ENCODE peak calls at places on chromosomes 12 and 14, in seven cellular contexts. Q is right atrium auricular region, Z is GM23248, E is transverse colon, V is aorta, Y is suprapubic skin, T is heart right ventricle. J is an unnamed sample. For H3K27me3 and H3K4me1, the result is how much of the 10 kb centered on the place peaks cover.

GRCh38 chr12:22658214-22658613 is 33.2 kb downstream of the ETNK1 start:
- DNase-seq in E (no peak), Y (no peak), Q (no peak), Z (peak), V (no peak), T (no peak), J (no peak)

GRCh38 chr12:124809391-124809790 is 54.3 kb downstream of the SCARB1 start:
- DNase-seq in Q (no peak), T (no peak), V (no peak), Y (no peak), E (no peak), Z (no peak), J (no peak)

GRCh38 chr12:92378682-92379479 is 233.2 kb upstream of the BTG1 start:
- DNase-seq in T (no peak), Q (no peak), Z (no peak), E (no peak), Y (no peak), V (no peak), J (no peak)

GRCh38 chr12:54159140-54159539 is 29.6 kb downstream of the SMUG1 start:
- DNase-seq in V (no peak), T (no peak), Q (no peak), E (no peak), Z (peak), Y (no peak), J (no peak)

GRCh38 chr14:67187210-67187609 is 2.0 kb upstream of the GARIN2 start:
- DNase-seq in V (no peak), Q (no peak), Y (no peak), E (no peak), Z (peak), T (no peak), J (no peak)

GRCh38 chr14:57462551-57462950 is 31.1 kb downstream of the CCDC198 start:
- DNase-seq in Q (no peak), Z (no peak), T (no peak), E (no peak), Y (no peak), V (no peak), J (no peak)

GRCh38 chr12:12818693-12819092 is 5.5 kb downstream of the DDX47 start:
- DNase-seq in Y (no peak), Q (no peak), V (no peak), Z (no peak), E (no peak), T (no peak), J (no peak)

GRCh38 chr12:6766651-6767300 is 613 bp downstream of the PTMS start:
- DNase-seq in Y (peak), Q (peak), T (peak), Z (peak), V (peak), E (peak), J (peak)

GRCh38 chr14:28755930-28756895 is 10.4 kb upstream of the FOXG1 start:
- DNase-seq in E (no peak), Z (no peak), V (no peak), T (no peak), Q (no peak), Y (no peak), J (no peak)
- H3K27me3 ChIP-seq in E (half or more), Z (half or more), V (under half), T (half or more), Q (under half), Y (half or more), J (half or more)

DNA sequence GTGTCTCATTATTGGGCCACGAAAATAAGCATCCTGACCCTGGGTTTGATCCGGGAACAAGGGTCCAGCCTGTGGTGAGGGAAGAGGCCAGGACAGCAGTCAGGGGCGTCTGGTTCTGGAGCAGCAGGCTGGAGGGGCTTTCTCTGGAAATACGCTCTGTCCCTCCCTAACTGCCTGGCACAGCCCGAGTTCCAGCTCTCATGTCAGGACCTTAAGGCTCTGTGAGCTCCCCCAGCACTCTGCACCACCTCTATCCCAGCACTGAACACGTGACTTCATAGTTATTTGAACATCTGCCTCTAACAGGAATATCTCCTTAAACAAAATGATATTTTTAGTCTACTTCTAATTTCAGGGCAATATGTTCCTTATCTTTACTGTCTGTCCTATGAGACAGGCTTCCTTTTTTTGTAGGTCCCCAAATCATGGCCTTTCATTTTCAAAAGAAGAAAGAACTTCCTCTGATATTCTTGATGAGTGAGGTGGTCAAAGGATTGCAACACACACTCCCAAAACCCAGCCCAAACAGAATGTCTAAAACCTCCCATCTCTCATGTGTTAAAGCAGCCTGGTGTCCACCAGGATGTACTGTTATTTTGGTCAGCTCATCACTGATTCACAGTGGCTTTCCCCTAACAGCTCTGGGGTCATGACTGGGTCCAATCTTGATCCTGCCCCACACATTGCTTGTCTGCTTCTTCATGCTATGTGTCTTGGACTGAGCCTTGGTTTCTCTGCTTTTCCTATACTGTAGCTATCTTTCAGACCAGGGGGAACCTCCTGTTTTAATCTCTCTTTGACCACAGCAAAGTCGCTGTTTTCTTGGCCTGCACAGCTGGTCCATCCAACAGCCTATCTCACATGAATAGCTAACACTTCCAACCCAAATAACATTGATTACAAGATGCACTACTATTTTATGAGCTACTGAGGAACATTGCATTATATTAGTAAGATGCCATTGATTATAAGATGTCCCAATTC is 9.8 kb downstream of the AQP6 start:
- DNase-seq in T (no peak), Q (no peak), V (no peak), E (no peak), Z (peak), Y (no peak), J (no peak)
- H3K4me1 ChIP-seq in T (under half), Q (under half), V (under half), E (under half), Z (under half), Y (under half), J (under half)

DNA sequence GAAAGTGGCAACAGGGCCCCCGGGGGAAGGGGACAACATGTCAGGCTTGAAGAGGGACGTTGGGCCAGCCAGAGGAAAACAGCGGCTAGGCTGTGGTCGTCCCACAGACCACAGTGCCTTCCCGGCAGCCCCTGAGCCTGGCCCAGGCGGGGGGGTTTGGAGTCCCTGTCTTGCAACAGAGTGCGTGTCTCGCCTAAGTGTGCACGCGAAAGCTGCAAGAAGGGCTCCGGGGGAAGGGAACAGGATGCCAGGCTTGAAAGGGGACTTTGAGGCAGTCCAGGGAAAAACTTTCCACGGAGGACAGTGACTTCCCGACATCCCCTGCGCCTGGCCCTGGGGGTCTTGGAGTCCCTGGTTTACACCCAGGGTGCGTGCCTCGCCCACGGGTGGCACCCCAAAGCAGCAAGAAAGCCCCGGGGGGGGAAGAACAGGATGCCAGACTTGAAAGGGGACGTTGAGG is 157.5 kb upstream of the ALG10B start:
- DNase-seq in Z (no peak), V (peak), Q (peak), E (no peak), T (no peak), Y (no peak), J (no peak)
- H3K27me3 ChIP-seq in Z (under half), V (under half), Q (under half), E (under half), T (under half), Y (under half), J (under half)

DNA sequence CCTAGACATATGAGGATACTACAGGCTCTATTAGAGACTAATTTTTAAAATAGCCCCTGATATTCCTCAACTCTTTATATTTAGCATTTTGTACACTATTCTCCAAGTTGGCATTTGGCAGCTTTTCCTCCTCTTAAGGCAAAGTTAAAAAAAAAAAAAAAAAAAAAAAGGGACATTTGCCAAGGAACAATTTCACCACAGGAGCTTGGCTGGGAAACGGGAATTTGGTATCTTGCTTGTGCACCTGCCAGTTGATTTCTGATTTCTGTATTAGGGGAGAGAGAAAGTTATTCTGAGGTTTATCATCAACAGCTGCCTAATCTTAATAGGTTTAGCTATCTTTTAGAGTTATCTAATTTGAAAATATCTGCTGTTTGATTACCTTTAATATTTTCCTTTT is 87.2 kb downstream of the CAND1 start:
- DNase-seq in E (no peak), Q (no peak), Y (no peak), V (no peak), Z (no peak), T (no peak), J (no peak)
- H3K4me1 ChIP-seq in E (under half), Q (under half), Y (under half), V (under half), Z (under half), T (under half), J (under half)

GRCh38 chr14:94058674-94059138 is 22.3 kb downstream of the DDX24 start:
- DNase-seq in T (no peak), V (no peak), Z (no peak), Y (no peak), E (no peak), Q (no peak), J (no peak)
- H3K27me3 ChIP-seq in T (under half), V (under half), Z (under half), Y (under half), E (under half), Q (under half), J (under half)

GRCh38 chr12:19970116-19970515 is 398.2 kb upstream of the PDE3A start:
- DNase-seq in Z (peak), V (no peak), T (no peak), E (no peak), Q (no peak), Y (no peak), J (no peak)
- H3K4me1 ChIP-seq in Z (under half), V (under half), T (under half), E (under half), Q (under half), Y (under half), J (under half)

GRCh38 chr14:58464652-58465051 is 37.1 kb downstream of the KIAA0586 start:
- DNase-seq in Q (no peak), Y (no peak), E (no peak), V (no peak), Z (no peak), T (no peak), J (no peak)

GRCh38 chr14:58460772-58461171 is 33.3 kb downstream of the KIAA0586 start:
- DNase-seq in E (no peak), Q (no peak), V (no peak), T (no peak), Z (no peak), Y (no peak), J (no peak)

GRCh38 chr14:58466459-58466858 is 38.9 kb downstream of the KIAA0586 start:
- DNase-seq in Z (no peak), Q (no peak), V (no peak), Y (no peak), T (no peak), E (no peak), J (no peak)

GRCh38 chr14:58465425-58465824 is 37.9 kb downstream of the KIAA0586 start:
- DNase-seq in Z (peak), T (no peak), V (no peak), Q (no peak), Y (no peak), E (no peak), J (no peak)

DNA sequence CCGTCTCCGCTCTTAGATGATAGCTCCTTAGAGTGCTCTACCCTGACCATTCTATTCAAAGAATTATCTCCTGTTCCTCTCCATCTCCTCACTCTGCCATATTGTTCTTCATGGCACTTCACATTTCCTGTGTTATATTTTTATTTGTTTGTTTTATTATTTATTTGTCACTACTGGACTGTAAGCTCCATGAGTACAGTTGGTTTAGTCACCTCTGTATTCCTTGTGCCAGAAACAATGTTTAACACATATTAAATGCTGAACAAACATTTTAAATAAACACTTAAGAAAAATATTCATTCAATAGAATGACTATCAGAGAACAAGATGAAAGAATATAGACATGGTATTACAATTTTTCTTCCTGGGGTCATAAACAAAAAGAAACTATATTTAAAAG is 35.6 kb downstream of the KIAA0586 start:
- DNase-seq in Q (no peak), Z (no peak), V (no peak), E (no peak), T (no peak), Y (no peak), J (no peak)
- H3K27me3 ChIP-seq in Q (under half), Z (under half), V (under half), E (under half), T (under half), Y (under half), J (under half)

GRCh38 chr14:49637534-49638078 is 2.6 kb upstream of the DNAAF2 start:
- DNase-seq in V (no peak), Z (no peak), Y (no peak), E (no peak), Q (no peak), T (no peak), J (no peak)

GRCh38 chr14:49633650-49634546 is 1.1 kb downstream of the DNAAF2 start:
- DNase-seq in Z (peak), Y (peak), Q (peak), E (peak), T (peak), V (peak), J (peak)

GRCh38 chr14:49636866-49637265 is 1.8 kb upstream of the DNAAF2 start:
- DNase-seq in V (no peak), Y (no peak), Z (peak), E (no peak), T (no peak), Q (no peak), J (no peak)

GRCh38 chr14:49634547-49635334 is at the start of gene DNAAF2:
- DNase-seq in Y (peak), E (peak), V (peak), Z (peak), T (peak), Q (peak), J (peak)
- H3K4me1 ChIP-seq in Y (under half), E (under half), V (under half), Z (under half), T (under half), Q (under half), J (under half)

DNA sequence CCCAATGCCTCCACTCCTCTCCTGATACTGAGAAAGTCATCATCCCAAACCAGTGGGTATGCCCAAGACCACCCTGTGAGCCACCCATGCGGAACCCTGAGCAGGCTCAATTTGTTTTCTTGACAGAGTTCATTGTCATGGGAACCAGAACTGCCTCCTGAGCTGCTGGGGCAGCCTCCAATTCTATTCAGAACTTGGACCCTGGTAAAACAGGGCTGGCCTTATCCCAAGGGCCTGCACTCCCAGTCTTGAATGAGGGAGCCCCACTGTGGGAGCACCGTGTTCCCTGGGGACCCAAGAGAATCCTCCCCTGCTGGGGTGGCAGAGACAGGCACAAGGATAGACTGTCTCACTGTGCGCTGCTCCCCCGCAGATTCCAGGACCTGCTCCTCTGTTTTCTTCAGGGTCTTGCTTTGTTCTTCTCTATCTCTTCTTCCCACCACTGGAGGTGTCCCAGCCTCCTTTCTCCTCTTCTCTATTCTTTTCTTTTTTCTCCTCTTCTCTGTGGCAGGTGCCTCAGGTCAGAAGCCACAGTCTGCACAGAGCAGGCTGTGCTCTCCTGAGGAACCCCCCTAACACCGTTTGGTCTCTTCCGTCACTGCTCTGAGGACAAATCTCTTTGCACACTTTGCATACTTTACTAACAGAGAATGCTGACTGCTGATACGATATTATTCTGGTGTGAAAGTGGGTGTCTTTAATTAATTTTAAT is 31.3 kb upstream of the CHPT1 start:
- DNase-seq in Z (no peak), Q (no peak), E (no peak), Y (no peak), T (no peak), V (no peak), J (no peak)
- H3K27me3 ChIP-seq in Z (under half), Q (under half), E (under half), Y (under half), T (under half), V (under half), J (under half)

GRCh38 chr14:20434701-20435453 is 1.1 kb downstream of the KLHL33 start:
- DNase-seq in Y (no peak), V (peak), E (peak), Z (no peak), T (peak), Q (peak), J (no peak)

GRCh38 chr14:20428010-20428365 is 8.0 kb downstream of the KLHL33 start:
- DNase-seq in Y (no peak), V (no peak), T (no peak), Q (no peak), E (no peak), Z (no peak), J (no peak)

GRCh38 chr14:20428802-20429201 is 7.2 kb downstream of the KLHL33 start:
- DNase-seq in E (no peak), V (no peak), Z (no peak), Q (no peak), T (no peak), Y (no peak), J (no peak)

GRCh38 chr14:20427231-20428009 is 8.5 kb downstream of the KLHL33 start:
- DNase-seq in T (no peak), Q (no peak), V (no peak), Y (no peak), E (no peak), Z (peak), J (no peak)

DNA sequence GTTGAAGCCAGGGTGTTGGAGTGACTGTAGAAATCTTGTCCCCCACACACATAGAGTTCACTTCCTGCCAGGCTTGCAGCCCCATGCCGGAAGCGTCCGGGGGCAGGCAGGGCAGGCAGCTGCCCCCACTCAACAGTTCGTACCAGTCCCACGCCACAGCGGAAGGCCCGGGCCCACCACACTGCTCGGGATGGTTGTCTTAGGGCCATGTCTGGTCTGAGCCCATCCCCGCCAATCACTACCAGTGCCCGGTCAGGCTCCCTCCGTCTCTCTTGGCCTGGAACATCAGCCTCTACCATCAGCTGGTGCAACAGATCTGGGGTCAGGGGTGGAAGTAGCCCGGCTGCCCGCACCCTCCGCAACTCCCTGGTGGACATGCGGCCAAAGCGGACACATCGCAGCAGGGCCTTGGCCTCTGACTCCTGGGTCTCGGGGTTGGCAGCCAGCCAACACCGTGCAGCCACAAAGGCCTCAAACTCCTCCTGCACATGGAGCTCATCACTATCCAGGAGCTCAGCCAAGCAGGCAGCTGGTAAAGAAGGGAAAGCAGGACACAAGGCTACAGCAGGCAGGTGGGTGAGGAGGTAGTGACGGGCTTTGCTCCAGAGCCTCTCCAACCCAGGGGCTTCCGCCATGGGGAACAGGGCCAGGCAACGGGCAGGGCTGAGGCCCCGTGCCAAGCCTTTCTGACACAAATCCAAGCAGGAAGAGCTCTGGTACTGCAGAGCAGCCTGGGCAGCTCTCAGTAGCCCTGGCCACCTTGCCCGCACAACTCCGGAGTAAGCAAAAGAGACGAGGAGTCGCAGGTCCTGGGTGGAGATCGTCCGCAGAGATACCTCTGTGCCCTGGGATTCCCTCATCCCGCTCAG is 5.9 kb downstream of the KLHL33 start:
- DNase-seq in V (no peak), Y (no peak), T (peak), E (peak), Z (no peak), Q (no peak), J (no peak)
- H3K4me1 ChIP-seq in V (under half), Y (under half), T (under half), E (under half), Z (under half), Q (under half), J (under half)